ENCODE peak calls at places on chromosome 18, in four cellular contexts. T is HL-60, J is dorsolateral prefrontal cortex, L is adrenal gland. F is an unnamed sample.

GRCh38 chr18:45654677-45655076 is 39.4 kb downstream of the SLC14A2 start:
- DNase-seq in J (no peak), L (no peak), T (no peak), F (no peak)

GRCh38 chr18:47036298-47036874 is 965 bp upstream of the ELOA2 start:
- DNase-seq in L (peak; percentile 60), J (no peak), T (peak; percentile 24), F (peak; percentile 15)

GRCh38 chr18:21241224-21242131 is 554 bp upstream of the GREB1L start:
- DNase-seq in T (no peak), L (no peak), J (no peak), F (no peak)

GRCh38 chr18:73719611-73720010 is 428.0 kb downstream of the FBXO15 start:
- DNase-seq in J (no peak), T (no peak), L (no peak), F (no peak)

GRCh38 chr18:9380571-9381390 is 46.2 kb downstream of the TWSG1 start:
- DNase-seq in L (no peak), J (no peak), T (no peak), F (peak; percentile 63)

GRCh38 chr18:812673-813404 is 797 bp upstream of the YES1 start:
- DNase-seq in T (peak; percentile 78), J (no peak), L (peak; percentile 84), F (peak; percentile 89)

GRCh38 chr18:33804258-33804657 is 226.2 kb downstream of the ASXL3 start:
- DNase-seq in J (no peak), T (no peak), L (no peak), F (peak; percentile 32)

GRCh38 chr18:27366151-27366550 is 181.0 kb upstream of the CHST9 start:
- DNase-seq in J (no peak), T (no peak), L (no peak), F (no peak)

GRCh38 chr18:76454429-76454828 is 40.6 kb downstream of the ZNF516 start:
- DNase-seq in J (no peak), L (no peak), T (no peak), F (no peak)

GRCh38 chr18:9916067-9916684 is 2.4 kb downstream of the VAPA start:
- DNase-seq in J (no peak), T (no peak), L (no peak), F (peak; percentile 39)

GRCh38 chr18:35457140-35457704 is 40.5 kb downstream of the INO80C start:
- DNase-seq in J (no peak), L (no peak), T (no peak), F (peak; percentile 25)

GRCh38 chr18:26747131-26747475 is 118.4 kb downstream of the AQP4 start:
- DNase-seq in T (no peak), J (no peak), L (peak; percentile 33), F (no peak)

GRCh38 chr18:54983041-54983686 is 23.9 kb upstream of the CCDC68 start:
- DNase-seq in J (no peak), L (no peak), T (peak; percentile 33), F (peak; percentile 88)

GRCh38 chr18:6722680-6723079 is 6.8 kb upstream of the ARHGAP28 start:
- DNase-seq in T (no peak), L (peak; percentile 9), J (no peak), F (no peak)

GRCh38 chr18:75086494-75087034 is 122.4 kb downstream of the PTGR3 start:
- DNase-seq in J (no peak), T (no peak), L (no peak), F (no peak)

GRCh38 chr18:79774111-79774510 is 23.6 kb upstream of the KCNG2 start:
- DNase-seq in J (peak; percentile 24), L (no peak), T (no peak), F (no peak)

GRCh38 chr18:47587587-47587986 is 336.1 kb upstream of the SKOR2 start:
- DNase-seq in J (no peak), T (no peak), L (no peak), F (no peak)

GRCh38 chr18:323253-323622 is 55.4 kb upstream of the THOC1 start:
- DNase-seq in T (no peak), J (no peak), L (peak; percentile 23), F (peak; percentile 63)

GRCh38 chr18:13312515-13312914 is 94.0 kb downstream of the LDLRAD4 start:
- DNase-seq in L (no peak), T (no peak), J (no peak), F (no peak)
- H3K4me3 ChIP-seq in L (no peak overlapping the region), T (no peak overlapping the region), J (no peak overlapping the region), F (no peak overlapping the region)

DNA sequence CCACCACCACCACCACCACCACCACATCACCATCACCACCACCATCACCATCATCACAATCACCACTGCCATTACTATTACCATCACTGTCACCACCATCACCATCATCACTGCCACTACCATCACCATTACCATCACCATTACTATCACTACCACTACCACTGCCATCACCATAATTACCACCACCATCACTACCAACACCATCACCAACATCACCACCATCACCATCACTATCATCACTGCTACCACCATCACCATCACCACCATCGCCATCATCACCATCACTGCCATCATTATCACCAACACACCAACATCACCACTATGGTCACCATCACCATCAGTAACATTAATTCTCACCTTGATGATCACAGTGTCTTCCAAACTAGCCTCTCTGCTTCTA is 291.4 kb downstream of the TGIF1 start:
- DNase-seq in L (no peak), T (no peak), J (no peak), F (no peak)
- TF ChIP-seq CTCF in L (no peak), T (no peak), J (no peak), F (no peak)

DNA sequence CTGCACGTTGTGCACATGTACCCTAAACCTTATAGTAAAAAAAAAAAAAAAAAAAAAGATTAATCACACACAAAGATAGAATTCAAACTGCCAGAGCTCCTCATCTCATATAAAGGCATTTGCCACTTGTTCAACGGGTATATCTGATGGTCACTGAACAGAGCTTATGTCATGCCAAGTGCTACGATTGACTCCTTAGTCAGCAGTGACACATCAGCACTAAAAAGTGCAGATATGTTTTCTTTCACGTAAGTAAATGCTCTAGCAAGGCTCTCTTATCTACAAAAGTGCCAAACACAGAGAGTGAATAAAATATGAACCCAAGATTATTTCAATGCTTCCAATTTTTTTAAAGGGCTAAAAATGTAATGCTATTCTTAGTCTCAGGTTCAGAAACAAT is 1.1 kb downstream of the LMAN1 start:
- DNase-seq in J (no peak), T (no peak), L (peak; percentile 58), F (peak; percentile 85)
- H3K4me3 ChIP-seq in J (peak overlapping the region; percentile 97), T (peak overlapping the region; percentile 98), L (no peak overlapping the region), F (peak overlapping the region; percentile 95)

GRCh38 chr18:48944634-48945033 is 6.1 kb downstream of the SMAD7 start:
- DNase-seq in J (no peak), T (no peak), L (peak; percentile 61), F (peak; percentile 80)
- TF ChIP-seq CTCF in J (no peak), T (no peak), L (no peak), F (no peak)

GRCh38 chr18:78624646-78625279 is 354.9 kb upstream of the SALL3 start:
- DNase-seq in L (no peak), T (no peak), J (no peak), F (no peak)

GRCh38 chr18:78625895-78626294 is 353.7 kb upstream of the SALL3 start:
- DNase-seq in J (no peak), L (no peak), T (peak; percentile 13), F (no peak)

GRCh38 chr18:78627546-78628315 is 351.9 kb upstream of the SALL3 start:
- DNase-seq in L (no peak), J (no peak), T (no peak), F (no peak)

GRCh38 chr18:78623142-78623541 is 356.5 kb upstream of the SALL3 start:
- DNase-seq in T (no peak), L (no peak), J (no peak), F (no peak)

GRCh38 chr18:78625446-78625845 is 354.2 kb upstream of the SALL3 start:
- DNase-seq in L (no peak), T (no peak), J (no peak), F (no peak)
- H3K4me3 ChIP-seq in L (no peak overlapping the region), T (no peak overlapping the region), J (no peak overlapping the region), F (no peak overlapping the region)

DNA sequence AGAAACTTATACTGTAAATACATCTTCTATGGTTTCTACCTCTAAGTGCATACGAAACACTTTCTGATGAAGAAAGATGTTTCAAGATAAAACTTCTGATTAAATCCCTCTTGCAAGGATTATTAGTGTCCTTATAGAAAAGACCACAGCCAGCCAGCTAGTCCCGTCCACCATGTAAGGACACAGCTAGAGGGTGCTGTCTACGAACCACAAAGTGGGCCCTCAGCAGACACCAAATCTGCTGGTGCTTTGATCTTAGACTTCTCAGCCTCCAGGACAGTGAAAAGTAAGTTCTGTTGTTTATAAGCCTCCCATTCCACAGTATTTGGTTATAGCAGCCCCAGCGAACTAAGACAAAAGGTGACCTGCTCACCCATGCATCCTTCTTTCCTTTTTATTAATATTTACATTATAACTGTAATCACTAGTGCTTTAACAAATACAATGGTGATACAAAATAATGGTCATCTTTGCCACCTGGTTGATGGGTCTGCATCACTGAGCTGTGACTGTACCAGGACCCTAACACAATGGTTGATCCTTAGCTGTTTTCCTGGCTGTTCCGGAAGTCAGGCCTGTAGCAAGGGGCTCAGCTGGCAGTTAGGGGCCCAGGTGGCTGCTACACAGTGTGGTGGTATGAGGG is 108.4 kb upstream of the SMAD7 start:
- DNase-seq in J (no peak), T (no peak), L (no peak), F (peak; percentile 13)
- TF ChIP-seq CTCF in J (no peak), T (no peak), L (no peak), F (peak; percentile 24)

DNA sequence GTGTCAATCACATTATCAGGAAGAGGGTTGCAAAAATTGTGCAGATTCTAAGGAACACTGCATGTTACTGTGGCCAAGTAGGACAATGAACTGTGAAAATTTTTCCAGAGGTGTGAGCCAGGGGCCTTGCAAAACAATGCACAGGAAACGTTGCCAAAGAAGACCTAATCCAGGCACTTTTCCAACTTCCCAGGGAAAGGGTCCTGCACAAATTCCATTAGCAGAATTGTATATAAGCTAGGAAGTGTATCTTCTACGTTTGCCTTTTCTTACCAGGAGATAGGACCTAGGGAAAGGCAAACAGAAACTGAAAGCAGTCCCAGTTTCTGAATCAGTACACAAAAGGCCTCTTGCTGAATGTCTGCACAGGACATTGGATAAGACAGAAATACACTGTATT is 1888.3 kb upstream of the CELF4 start:
- DNase-seq in J (no peak), T (no peak), L (peak; percentile 32), F (peak; percentile 62)
- H3K4me3 ChIP-seq in J (peak overlapping the region; percentile 52), T (no peak overlapping the region), L (no peak overlapping the region), F (no peak overlapping the region)

GRCh38 chr18:63506336-63506646 is 29.5 kb downstream of the SERPINB5 start:
- DNase-seq in J (no peak), L (no peak), T (no peak), F (no peak)
- TF ChIP-seq CTCF in J (no peak), L (no peak), T (no peak), F (no peak)

F was measured in fibroblast of the aortic adventitia.